ENCODE peak calls at places on chromosomes 3 and 15, in six cellular contexts. W, O, M, V, Q and G are unnamed samples.

GRCh38 chr3:12638105-12638504 is 25.8 kb downstream of the RAF1 start:
- DNase-seq in O (no peak), V (no peak), Q (no peak), W (no peak), M (peak; percentile 26), G (no peak)

GRCh38 chr3:143644370-143645089 is 203.7 kb downstream of the SLC9A9 start:
- DNase-seq in M (peak; percentile 84), V (peak; percentile 50), W (no peak), O (peak; percentile 22), Q (peak; percentile 14), G (peak; percentile 77)

GRCh38 chr3:12629560-12629959 is 34.4 kb downstream of the RAF1 start:
- DNase-seq in O (peak; percentile 71), W (no peak), V (peak; percentile 66), M (peak; percentile 70), Q (no peak), G (no peak)

GRCh38 chr3:183638092-183638644 is 2.7 kb downstream of the KLHL24 start:
- DNase-seq in O (no peak), M (no peak), V (no peak), Q (no peak), W (no peak), G (no peak)

GRCh38 chr15:25171111-25171811 is 216.5 kb downstream of the SNRPN start:
- DNase-seq in V (peak; percentile 34), M (no peak), Q (no peak), O (no peak), W (no peak), G (no peak)

GRCh38 chr3:28745904-28746617 is 397.4 kb upstream of the AZI2 start:
- DNase-seq in V (no peak), M (no peak), O (peak; percentile 29), Q (no peak), W (no peak), G (no peak)

GRCh38 chr15:37142371-37142770 is 42.0 kb upstream of the MEIS2 start:
- DNase-seq in O (no peak), M (no peak), Q (no peak), W (no peak), V (no peak), G (peak; percentile 4)

GRCh38 chr3:156834435-156834834 is 8.3 kb downstream of the LEKR1 start:
- DNase-seq in V (no peak), W (no peak), O (no peak), Q (no peak), M (no peak), G (no peak)

GRCh38 chr3:32821686-32822296 is 4.0 kb downstream of the TRIM71 start:
- DNase-seq in M (no peak), W (no peak), V (no peak), O (peak; percentile 44), Q (no peak), G (no peak)

GRCh38 chr3:23763040-23763477 is 42.7 kb upstream of the UBE2E1 start:
- DNase-seq in Q (peak; percentile 20), W (peak; percentile 66), V (no peak), O (peak; percentile 62), M (no peak), G (no peak)

GRCh38 chr15:33086500-33087141 is 107.9 kb downstream of the FMN1 start:
- DNase-seq in W (no peak), Q (no peak), V (no peak), O (peak; percentile 30), M (peak; percentile 64), G (peak; percentile 51)

GRCh38 chr3:64082411-64082810 is 59.1 kb upstream of the PSMD6 start:
- DNase-seq in W (no peak), M (no peak), V (no peak), Q (no peak), O (no peak), G (no peak)

GRCh38 chr3:122598556-122598955 is 21.1 kb downstream of the PARP15 start:
- DNase-seq in O (no peak), V (no peak), Q (no peak), M (no peak), W (no peak), G (no peak)

GRCh38 chr3:37256447-37256846 is 82.1 kb upstream of the LRRFIP2 start:
- DNase-seq in O (no peak), V (no peak), M (no peak), Q (no peak), W (no peak), G (no peak)

GRCh38 chr3:120469440-120470415 is 18.9 kb upstream of the FSTL1 start:
- DNase-seq in V (no peak), Q (no peak), W (no peak), M (peak; percentile 19), O (no peak), G (no peak)

GRCh38 chr3:101195951-101196713 is 124.2 kb downstream of the IMPG2 start:
- DNase-seq in O (peak; percentile 10), Q (no peak), M (peak; percentile 40), V (no peak), W (no peak), G (peak; percentile 19)

GRCh38 chr3:47658444-47658843 is 79.8 kb upstream of the CSPG5 start:
- DNase-seq in Q (no peak), M (no peak), W (no peak), V (no peak), O (no peak), G (no peak)

GRCh38 chr15:101641894-101642293 is 10.3 kb downstream of the TM2D3 start:
- DNase-seq in V (no peak), W (no peak), M (no peak), Q (no peak), O (peak; percentile 35), G (peak; percentile 41)

GRCh38 chr3:46965151-46965550 is 11.4 kb downstream of the CCDC12 start:
- DNase-seq in M (no peak), Q (no peak), W (no peak), V (no peak), O (no peak), G (peak; percentile 35)

GRCh38 chr3:156396851-156397250 is 158.1 kb downstream of the SSR3 start:
- DNase-seq in Q (no peak), O (no peak), W (no peak), M (peak; percentile 33), V (no peak), G (no peak)

DNA sequence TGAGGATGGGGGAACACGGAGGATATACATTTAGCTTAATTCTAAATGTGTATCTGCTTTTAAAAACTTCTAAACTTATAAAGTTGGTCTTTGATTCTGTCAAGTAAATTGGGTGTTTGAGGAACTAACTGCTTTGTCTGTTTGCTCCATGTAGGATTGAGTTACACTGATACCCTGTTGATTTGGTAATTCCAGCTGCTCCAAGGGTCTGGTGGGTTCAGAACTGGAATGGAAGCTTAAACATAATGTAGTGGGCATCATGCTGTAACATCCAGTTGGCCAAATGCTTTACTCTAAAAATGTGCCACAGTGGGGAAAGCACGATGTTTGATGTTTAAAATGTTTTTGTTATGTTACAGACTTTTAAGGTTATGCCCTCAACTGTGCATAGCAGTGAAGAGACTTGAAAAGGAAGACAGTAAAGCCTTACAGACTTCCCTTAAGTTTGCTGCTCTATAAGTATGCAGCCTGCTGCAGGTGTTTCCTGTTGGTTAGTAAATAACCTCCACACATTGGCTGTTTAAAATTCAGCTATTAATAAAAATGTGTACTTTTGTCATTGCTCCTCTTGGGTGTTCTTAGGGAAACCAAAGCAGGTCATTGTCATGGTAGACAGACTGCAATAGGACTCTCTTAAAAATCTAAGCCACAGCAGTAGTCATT is 5.9 kb upstream of the EDEM1 start:
- DNase-seq in V (no peak), W (no peak), M (no peak), O (no peak), Q (peak; percentile 64), G (peak; percentile 73)
- H3K4me3 ChIP-seq in V (no peak overlapping the region), W (no peak overlapping the region), M (no peak overlapping the region), O (no peak overlapping the region), Q (no peak overlapping the region), G (no peak overlapping the region)

DNA sequence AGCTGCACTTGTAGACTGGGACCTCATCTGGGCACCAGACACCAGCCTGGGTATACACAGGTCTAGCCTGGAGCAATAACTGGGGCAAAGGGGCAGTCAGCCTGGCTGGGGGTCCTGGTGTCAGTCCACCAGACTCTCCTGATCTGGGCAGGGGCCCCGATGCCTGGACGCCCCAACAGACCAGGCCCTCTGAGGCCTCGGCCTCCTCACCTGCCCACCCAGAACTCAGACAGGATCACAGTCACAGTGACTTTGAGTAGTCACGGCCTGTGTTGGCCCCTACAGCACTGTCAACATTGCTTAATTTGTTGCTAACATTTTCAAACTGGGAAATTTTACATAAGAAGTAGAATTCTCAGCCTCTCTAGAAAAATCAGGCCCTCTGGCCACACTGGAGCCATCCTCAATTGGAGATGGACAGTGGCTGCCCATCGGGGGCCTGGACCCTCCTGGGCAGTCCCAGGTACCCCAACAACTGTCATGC is 5.8 kb downstream of the TWF2 start:
- DNase-seq in W (no peak), V (no peak), M (no peak), Q (no peak), O (no peak), G (no peak)
- TF ChIP-seq CTCF in W (no peak), V (no peak), M (no peak), Q (no peak), O (no peak), G (no peak)

DNA sequence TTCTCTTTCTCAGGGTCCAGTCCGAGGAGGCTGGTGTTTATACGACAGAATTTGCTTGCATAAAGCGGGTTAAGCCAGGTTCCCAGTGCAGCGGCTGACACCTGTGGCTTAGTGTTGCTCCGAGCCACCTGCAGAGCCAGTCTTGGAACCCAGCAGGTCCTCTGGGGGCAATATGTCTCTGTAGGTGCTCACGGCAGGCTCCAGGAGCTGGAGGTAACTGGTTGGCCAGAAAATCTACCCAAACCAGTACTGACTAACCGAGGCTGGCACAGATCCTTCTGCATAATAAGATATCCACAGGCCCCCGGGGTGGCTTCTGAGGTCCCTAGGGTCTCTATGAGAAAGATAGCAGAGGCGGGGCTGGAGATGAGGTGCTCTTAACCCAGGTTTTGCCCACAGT is 3.2 kb downstream of the MGLL start:
- DNase-seq in W (no peak), O (no peak), M (no peak), V (no peak), Q (no peak), G (no peak)
- H3K4me3 ChIP-seq in W (no peak overlapping the region), O (no peak overlapping the region), M (no peak overlapping the region), V (no peak overlapping the region), Q (no peak overlapping the region), G (no peak overlapping the region)

DNA sequence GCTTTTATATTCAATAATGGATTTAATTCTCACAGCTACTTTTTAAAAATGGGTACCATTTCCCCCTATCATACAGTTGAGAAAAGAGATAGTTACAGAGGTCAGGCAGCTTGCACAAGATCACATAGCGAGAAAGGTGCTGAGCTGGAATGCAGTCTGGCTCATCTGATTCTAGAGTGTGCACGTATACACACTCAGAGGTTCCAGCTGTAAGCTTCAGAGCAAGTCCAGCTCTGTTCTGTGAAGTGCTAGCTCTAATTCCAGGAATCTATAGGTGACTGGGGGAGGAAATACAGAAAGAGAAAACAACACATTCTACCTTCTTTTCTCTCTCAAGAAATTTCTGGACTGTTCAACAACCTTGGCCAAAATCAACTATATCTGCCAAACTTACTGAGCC is 318.7 kb downstream of the FOXP1 start:
- DNase-seq in V (no peak), M (no peak), Q (no peak), W (no peak), O (no peak), G (no peak)
- TF ChIP-seq CTCF in V (no peak), M (no peak), Q (no peak), W (no peak), O (no peak), G (no peak)